ENCODE peak calls at places on chromosomes 12 and 14, in ten cellular contexts. G, X, D, Q, F, S, A, W, M and Z are unnamed samples.

GRCh38 chr14:103552811-103553210 is 9.6 kb downstream of the BAG5 start:
- DNase-seq in M (no peak), X (no peak), F (no peak), D (no peak), G (no peak), A (no peak), S (no peak), W (peak), Q (no peak), Z (no peak)

GRCh38 chr12:124445826-124446225 is 121.6 kb downstream of the NCOR2 start:
- DNase-seq in Q (no peak), G (no peak), W (peak), A (no peak), S (no peak), M (no peak), D (no peak), X (no peak), F (no peak), Z (no peak)

GRCh38 chr14:69620211-69620611 is 8.8 kb downstream of the SUSD6 start:
- DNase-seq in X (no peak), W (no peak), S (no peak), A (no peak), F (no peak), G (no peak), D (no peak), M (no peak), Q (no peak), Z (no peak)

GRCh38 chr14:72600551-72601330 is 293.2 kb downstream of the DPF3 start:
- DNase-seq in W (no peak), D (no peak), X (no peak), S (no peak), A (no peak), G (no peak), Q (no peak), F (no peak), M (no peak), Z (no peak)

GRCh38 chr12:52214421-52214802 is 18.6 kb upstream of the KRT7 start:
- DNase-seq in F (no peak), D (no peak), A (no peak), S (no peak), W (peak), G (no peak), X (no peak), M (no peak), Q (no peak), Z (no peak)

GRCh38 chr12:123034865-123035264 is 54.4 kb downstream of the ARL6IP4 start:
- DNase-seq in M (no peak), G (no peak), Q (no peak), D (peak), X (no peak), A (peak), F (no peak), W (no peak), S (peak), Z (no peak)

GRCh38 chr12:49030714-49031572 is 12.4 kb upstream of the PRKAG1 start:
- DNase-seq in W (no peak), M (no peak), D (no peak), Q (no peak), A (no peak), X (no peak), F (no peak), S (no peak), G (no peak), Z (no peak)

GRCh38 chr12:13587721-13588389 is 391.3 kb downstream of the EMP1 start:
- DNase-seq in Q (no peak), S (no peak), G (no peak), F (no peak), A (no peak), W (no peak), D (no peak), M (no peak), X (no peak), Z (no peak)

GRCh38 chr14:60161176-60162107 is 3.8 kb downstream of the DHRS7 start:
- DNase-seq in Q (no peak), S (no peak), G (no peak), A (peak), W (no peak), D (no peak), X (no peak), F (no peak), M (no peak), Z (no peak)

GRCh38 chr12:109182041-109182839 is 65.9 kb downstream of the ACACB start:
- DNase-seq in F (no peak), A (peak), W (no peak), S (peak), G (no peak), D (no peak), M (no peak), Q (no peak), X (no peak), Z (no peak)

GRCh38 chr14:104827173-104828055 is 26.5 kb downstream of the ZBTB42 start:
- DNase-seq in D (peak), X (peak), G (peak), W (peak), S (peak), Q (peak), M (no peak), A (peak), F (peak), Z (peak)

GRCh38 chr12:98912401-98912800 is 267.3 kb downstream of the APAF1 start:
- DNase-seq in M (no peak), G (no peak), S (no peak), D (no peak), A (no peak), F (no peak), X (no peak), W (no peak), Q (no peak), Z (no peak)

GRCh38 chr14:105199093-105199492 is 18.0 kb upstream of the NUDT14 start:
- DNase-seq in Q (no peak), A (no peak), M (no peak), D (no peak), X (no peak), W (no peak), F (no peak), G (no peak), S (peak), Z (no peak)

GRCh38 chr12:51323966-51324895 is at the start of gene BIN2:
- DNase-seq in F (peak), D (no peak), S (no peak), G (peak), W (peak), M (no peak), Q (peak), A (no peak), X (peak), Z (no peak)

GRCh38 chr12:73452672-73453469 is 1084.8 kb upstream of the ATXN7L3B start:
- DNase-seq in G (no peak), F (no peak), D (no peak), W (no peak), M (no peak), Q (no peak), X (no peak), S (no peak), A (no peak), Z (no peak)

GRCh38 chr12:49377386-49377785 is 10.1 kb downstream of the SPATS2 start:
- DNase-seq in Q (no peak), X (no peak), F (no peak), A (no peak), D (no peak), M (no peak), W (no peak), S (no peak), G (no peak), Z (no peak)